ENCODE peak calls at places on chromosomes 1 and 21, in nine cellular contexts. L is activated T-helper 9 cell treated with anti-CD3 and anti-CD28 coated beads, Interleukin-2, amount 50 U/mL, for 16 hours; Q is NCI-H1436; B is activated T-cell treated with anti-CD3 and anti-CD28 coated beads for 48 hours; I is hepatocyte; W is stimulated activated CD8-positive, alpha-beta memory T cell treated with anti-CD3 and anti-CD28 coated beads, Interleukin-15, amount 100 ng/mL, for 1 hour; A is right lobe of liver; Y is kidney epithelial cell; P is SIG-M5. M is an unnamed sample.

GRCh38 chr1:232225336-232226131 is 404.4 kb downstream of the SIPA1L2 start:
- DNase-seq in B (no peak), L (no peak), P (no peak), I (no peak), W (no peak), Y (no peak), A (no peak), Q (no peak), M (no peak)

GRCh38 chr1:40936878-40937484 is 42.5 kb upstream of the CTPS1 start:
- DNase-seq in Q (no peak), B (no peak), W (no peak), A (no peak), L (no peak), Y (no peak), P (no peak), I (no peak), M (no peak)

GRCh38 chr21:22670148-22670547 is 1671.9 kb downstream of the NCAM2 start:
- DNase-seq in L (no peak), A (no peak), Q (no peak), B (no peak), W (no peak), I (no peak), Y (no peak), P (no peak), M (no peak)

GRCh38 chr1:65449214-65449823 is 28.9 kb downstream of the LEPR start:
- DNase-seq in P (no peak), A (no peak), W (no peak), B (no peak), L (no peak), Q (no peak), I (no peak), Y (no peak), M (no peak)

GRCh38 chr1:1125945-1126344 is 10.1 kb upstream of the C1orf159 start:
- DNase-seq in I (no peak), A (no peak), B (no peak), W (no peak), L (no peak), Q (no peak), P (no peak), Y (no peak), M (no peak)

GRCh38 chr1:170134126-170134525 is 11.6 kb upstream of the NTMT2 start:
- DNase-seq in B (no peak), W (no peak), A (no peak), Y (no peak), I (no peak), L (no peak), P (no peak), Q (no peak), M (no peak)

GRCh38 chr1:107450899-107451664 is 310.2 kb downstream of the NTNG1 start:
- DNase-seq in L (no peak), Q (no peak), A (no peak), W (no peak), Y (no peak), B (no peak), I (no peak), P (no peak), M (no peak)

GRCh38 chr21:45974073-45975016 is 7.2 kb upstream of the COL6A1 start:
- DNase-seq in L (no peak), I (peak), B (peak), P (no peak), W (no peak), A (no peak), Y (no peak), Q (no peak), M (no peak)

GRCh38 chr21:16913010-16913409 is 599.8 kb upstream of the CXADR start:
- DNase-seq in I (no peak), A (no peak), L (no peak), Y (no peak), B (no peak), W (no peak), P (no peak), Q (no peak), M (no peak)

GRCh38 chr1:20380616-20381035 is 90.0 kb downstream of the VWA5B1 start:
- DNase-seq in P (no peak), B (no peak), Y (peak), Q (peak), W (no peak), I (peak), L (no peak), A (no peak), M (no peak)

GRCh38 chr1:58397187-58397820 is 149.2 kb downstream of the OMA1 start:
- DNase-seq in Q (no peak), B (no peak), A (no peak), W (no peak), L (no peak), P (no peak), I (peak), Y (peak), M (no peak)

GRCh38 chr1:109762821-109763645 is 690 bp downstream of the EPS8L3 start:
- DNase-seq in P (no peak), Y (no peak), W (no peak), I (peak), L (no peak), B (no peak), A (peak), Q (no peak), M (peak)

GRCh38 chr1:230708631-230709580 is 5.0 kb downstream of the AGT start:
- DNase-seq in I (peak), A (peak), B (no peak), P (no peak), Y (no peak), L (no peak), Q (no peak), W (no peak), M (no peak)

GRCh38 chr1:19889656-19890055 is 7.5 kb downstream of the OTUD3 start:
- DNase-seq in I (no peak), A (no peak), Y (no peak), Q (no peak), L (no peak), W (no peak), P (no peak), B (no peak), M (no peak)

GRCh38 chr21:26782754-26783153 is 62.5 kb downstream of the ADAMTS1 start:
- DNase-seq in W (no peak), A (no peak), Q (no peak), I (no peak), Y (no peak), L (no peak), P (no peak), B (no peak), M (no peak)

GRCh38 chr1:94531664-94532063 is 9.9 kb downstream of the F3 start:
- DNase-seq in A (no peak), L (no peak), Q (no peak), B (no peak), Y (no peak), I (no peak), W (no peak), P (no peak), M (no peak)

GRCh38 chr21:44437696-44438431 is 17.4 kb upstream of the LRRC3 start:
- DNase-seq in W (no peak), L (no peak), B (no peak), I (no peak), Q (no peak), Y (no peak), P (no peak), A (no peak), M (no peak)

GRCh38 chr21:38869946-38870345 is 64.2 kb downstream of the ETS2 start:
- DNase-seq in L (no peak), Q (no peak), W (no peak), I (peak), B (no peak), A (no peak), P (no peak), Y (no peak), M (no peak)

GRCh38 chr1:125065092-125065820 is 3880.5 kb downstream of the SRGAP2C start:
- DNase-seq in P (no peak), L (no peak), Q (no peak), B (no peak), Y (no peak), I (no peak), A (peak), W (no peak), M (no peak)

GRCh38 chr1:151534662-151535278 is 5.3 kb upstream of the TUFT1 start:
- DNase-seq in W (peak), I (peak), L (peak), B (peak), Y (no peak), Q (peak), A (peak), P (no peak), M (peak)

GRCh38 chr1:203045821-203046594 is 19.7 kb downstream of the PPFIA4 start:
- DNase-seq in Y (no peak), B (no peak), I (no peak), A (no peak), L (no peak), W (no peak), Q (no peak), P (no peak), M (no peak)

GRCh38 chr21:45435405-45435981 is 30.5 kb downstream of the COL18A1 start:
- DNase-seq in L (no peak), A (no peak), Q (no peak), P (no peak), Y (no peak), I (no peak), W (no peak), B (no peak), M (no peak)

GRCh38 chr1:102790997-102791396 is 317.3 kb downstream of the COL11A1 start:
- DNase-seq in I (no peak), L (no peak), W (no peak), Y (no peak), P (no peak), Q (no peak), B (no peak), A (no peak), M (no peak)

GRCh38 chr1:15994590-15995351 is 9.3 kb upstream of the SRARP start:
- DNase-seq in Y (no peak), A (peak), P (no peak), I (peak), Q (no peak), B (peak), L (peak), W (peak), M (no peak)

GRCh38 chr1:162138599-162139397 is 69.3 kb downstream of the NOS1AP start:
- DNase-seq in P (no peak), Y (no peak), W (no peak), A (no peak), Q (no peak), I (no peak), B (no peak), L (no peak), M (no peak)

GRCh38 chr1:40622936-40623629 is 42.4 kb downstream of the RIMS3 start:
- DNase-seq in L (no peak), Y (no peak), A (peak), I (no peak), B (no peak), Q (no peak), W (no peak), P (no peak), M (no peak)

GRCh38 chr21:44880762-44881585 is 7.5 kb upstream of the PTTG1IP start:
- DNase-seq in Y (peak), I (no peak), W (no peak), L (no peak), Q (no peak), A (no peak), P (peak), B (no peak), M (peak)

GRCh38 chr1:203128691-203129500 is 1.4 kb downstream of the ADORA1 start:
- DNase-seq in B (no peak), A (no peak), P (no peak), I (peak), W (no peak), L (no peak), Q (no peak), Y (no peak), M (no peak)

GRCh38 chr1:59499956-59500569 is 203.2 kb downstream of the FGGY start:
- DNase-seq in A (no peak), Y (no peak), W (no peak), Q (no peak), L (no peak), B (no peak), P (no peak), I (peak), M (no peak)

GRCh38 chr1:36540056-36540455 is 57.3 kb upstream of the CSF3R start:
- DNase-seq in W (no peak), Q (no peak), A (peak), P (no peak), B (no peak), I (no peak), L (no peak), Y (no peak), M (no peak)

GRCh38 chr1:199007423-199007822 is 368.6 kb downstream of the PTPRC start:
- DNase-seq in Q (no peak), I (no peak), B (no peak), L (no peak), W (no peak), A (no peak), Y (no peak), P (peak), M (peak)